ENCODE peak calls at places on chromosomes 1 and 21, in ten cellular contexts. One of them, this sample, is unnamed.

GRCh38 chr1:225760531-225760930 is 17.1 kb upstream of the SRP9 start:
- DNase-seq in NAMALWA: no peak
- DNase-seq in head of caudate nucleus: no peak
- DNase-seq in heart left ventricle: no peak
- DNase-seq in amniotic epithelial cell: no peak
- DNase-seq in AG09319: no peak
- DNase-seq in activated CD8-positive, alpha-beta T cell treated with anti-CD3 and anti-CD28 coated beads for 36 hours: no peak
- DNase-seq in stimulated activated CD8-positive, alpha-beta memory T cell treated with anti-CD3 and anti-CD28 coated beads, Interleukin-7, amount 100 ng/mL, for 1 hour: no peak
- DNase-seq in cardiac septum: no peak
- DNase-seq in GM12865: no peak
- DNase-seq in this sample: no peak

GRCh38 chr1:171438441-171438840 is 46.9 kb upstream of the PRRC2C start:
- DNase-seq in stimulated activated CD8-positive, alpha-beta memory T cell treated with anti-CD3 and anti-CD28 coated beads, Interleukin-7, amount 100 ng/mL, for 1 hour: no peak
- DNase-seq in head of caudate nucleus: no peak
- DNase-seq in NAMALWA: no peak
- DNase-seq in cardiac septum: no peak
- DNase-seq in amniotic epithelial cell: peak; percentile 92
- DNase-seq in heart left ventricle: peak; percentile 71
- DNase-seq in activated CD8-positive, alpha-beta T cell treated with anti-CD3 and anti-CD28 coated beads for 36 hours: no peak
- DNase-seq in AG09319: peak; percentile 73
- DNase-seq in GM12865: no peak
- DNase-seq in this sample: no peak

GRCh38 chr1:218537131-218537904 is 192.2 kb downstream of the TGFB2 start:
- DNase-seq in amniotic epithelial cell: peak; percentile 96
- DNase-seq in cardiac septum: no peak
- DNase-seq in NAMALWA: no peak
- DNase-seq in GM12865: no peak
- DNase-seq in heart left ventricle: no peak
- DNase-seq in AG09319: no peak
- DNase-seq in head of caudate nucleus: no peak
- DNase-seq in stimulated activated CD8-positive, alpha-beta memory T cell treated with anti-CD3 and anti-CD28 coated beads, Interleukin-7, amount 100 ng/mL, for 1 hour: no peak
- DNase-seq in activated CD8-positive, alpha-beta T cell treated with anti-CD3 and anti-CD28 coated beads for 36 hours: no peak
- DNase-seq in this sample: no peak

GRCh38 chr1:40784141-40784770 is 669 bp downstream of the KCNQ4 start:
- DNase-seq in cardiac septum: no peak
- DNase-seq in amniotic epithelial cell: no peak
- DNase-seq in stimulated activated CD8-positive, alpha-beta memory T cell treated with anti-CD3 and anti-CD28 coated beads, Interleukin-7, amount 100 ng/mL, for 1 hour: no peak
- DNase-seq in AG09319: no peak
- DNase-seq in NAMALWA: no peak
- DNase-seq in GM12865: no peak
- DNase-seq in activated CD8-positive, alpha-beta T cell treated with anti-CD3 and anti-CD28 coated beads for 36 hours: no peak
- DNase-seq in heart left ventricle: peak; percentile 41
- DNase-seq in head of caudate nucleus: no peak
- DNase-seq in this sample: peak; percentile 68

GRCh38 chr1:214445201-214445600 is 106.2 kb downstream of the PTPN14 start:
- DNase-seq in cardiac septum: no peak
- DNase-seq in amniotic epithelial cell: peak; percentile 47
- DNase-seq in head of caudate nucleus: no peak
- DNase-seq in stimulated activated CD8-positive, alpha-beta memory T cell treated with anti-CD3 and anti-CD28 coated beads, Interleukin-7, amount 100 ng/mL, for 1 hour: no peak
- DNase-seq in AG09319: no peak
- DNase-seq in activated CD8-positive, alpha-beta T cell treated with anti-CD3 and anti-CD28 coated beads for 36 hours: no peak
- DNase-seq in GM12865: no peak
- DNase-seq in NAMALWA: no peak
- DNase-seq in heart left ventricle: no peak
- DNase-seq in this sample: no peak

GRCh38 chr1:156499703-156500577 is 635 bp downstream of the MEF2D start:
- DNase-seq in head of caudate nucleus: peak; percentile 81
- DNase-seq in NAMALWA: peak; percentile 71
- DNase-seq in heart left ventricle: peak; percentile 83
- DNase-seq in GM12865: peak; percentile 47
- DNase-seq in AG09319: no peak
- DNase-seq in activated CD8-positive, alpha-beta T cell treated with anti-CD3 and anti-CD28 coated beads for 36 hours: peak; percentile 65
- DNase-seq in amniotic epithelial cell: no peak
- DNase-seq in cardiac septum: peak; percentile 82
- DNase-seq in stimulated activated CD8-positive, alpha-beta memory T cell treated with anti-CD3 and anti-CD28 coated beads, Interleukin-7, amount 100 ng/mL, for 1 hour: no peak
- DNase-seq in this sample: peak; percentile 82

GRCh38 chr21:40793057-40793456 is 53.9 kb downstream of the DSCAM start:
- DNase-seq in NAMALWA: no peak
- DNase-seq in head of caudate nucleus: no peak
- DNase-seq in heart left ventricle: no peak
- DNase-seq in amniotic epithelial cell: no peak
- DNase-seq in cardiac septum: no peak
- DNase-seq in activated CD8-positive, alpha-beta T cell treated with anti-CD3 and anti-CD28 coated beads for 36 hours: no peak
- DNase-seq in AG09319: no peak
- DNase-seq in stimulated activated CD8-positive, alpha-beta memory T cell treated with anti-CD3 and anti-CD28 coated beads, Interleukin-7, amount 100 ng/mL, for 1 hour: no peak
- DNase-seq in GM12865: no peak
- DNase-seq in this sample: no peak

GRCh38 chr1:55010194-55010886 is 11.6 kb downstream of the BSND start:
- DNase-seq in stimulated activated CD8-positive, alpha-beta memory T cell treated with anti-CD3 and anti-CD28 coated beads, Interleukin-7, amount 100 ng/mL, for 1 hour: no peak
- DNase-seq in AG09319: no peak
- DNase-seq in GM12865: no peak
- DNase-seq in amniotic epithelial cell: no peak
- DNase-seq in NAMALWA: no peak
- DNase-seq in activated CD8-positive, alpha-beta T cell treated with anti-CD3 and anti-CD28 coated beads for 36 hours: no peak
- DNase-seq in cardiac septum: no peak
- DNase-seq in heart left ventricle: no peak
- DNase-seq in head of caudate nucleus: no peak
- DNase-seq in this sample: no peak

GRCh38 chr1:60541831-60542532 is 468.4 kb upstream of the C1orf87 start:
- DNase-seq in head of caudate nucleus: no peak
- DNase-seq in activated CD8-positive, alpha-beta T cell treated with anti-CD3 and anti-CD28 coated beads for 36 hours: no peak
- DNase-seq in NAMALWA: no peak
- DNase-seq in cardiac septum: no peak
- DNase-seq in heart left ventricle: no peak
- DNase-seq in AG09319: no peak
- DNase-seq in stimulated activated CD8-positive, alpha-beta memory T cell treated with anti-CD3 and anti-CD28 coated beads, Interleukin-7, amount 100 ng/mL, for 1 hour: no peak
- DNase-seq in GM12865: no peak
- DNase-seq in amniotic epithelial cell: no peak
- DNase-seq in this sample: no peak

GRCh38 chr1:156823210-156823790 is 6.7 kb upstream of the SH2D2A start:
- DNase-seq in AG09319: no peak
- DNase-seq in cardiac septum: no peak
- DNase-seq in GM12865: no peak
- DNase-seq in heart left ventricle: no peak
- DNase-seq in head of caudate nucleus: no peak
- DNase-seq in NAMALWA: no peak
- DNase-seq in activated CD8-positive, alpha-beta T cell treated with anti-CD3 and anti-CD28 coated beads for 36 hours: no peak
- DNase-seq in stimulated activated CD8-positive, alpha-beta memory T cell treated with anti-CD3 and anti-CD28 coated beads, Interleukin-7, amount 100 ng/mL, for 1 hour: no peak
- DNase-seq in amniotic epithelial cell: no peak
- DNase-seq in this sample: no peak